ENCODE peak calls at places on chromosomes 16 and 17, in five cellular contexts. P is heart left ventricle, X is mucosa of descending colon, L is MM.1S, M is thoracic aorta. K is an unnamed sample.
A peak's percentile ranks its signal among the peaks of the same experiment; 100 is the strongest.

GRCh38 chr17:35373532-35373983 is at the start of gene SLFN11:
- DNase-seq in X (peak; percentile 73), M (peak; percentile 63), L (peak; percentile 85), P (peak; percentile 92), K (peak; percentile 78)

GRCh38 chr17:47847341-47848197 is 3.4 kb downstream of the SP6 start:
- DNase-seq in X (no peak), L (peak; percentile 37), P (no peak), M (no peak), K (no peak)

GRCh38 chr17:78797213-78797612 is 15.1 kb upstream of the CYTH1 start:
- DNase-seq in M (no peak), X (no peak), L (no peak), P (no peak), K (no peak)

GRCh38 chr17:50380369-50381259 is 7.6 kb downstream of the EME1 start:
- DNase-seq in L (no peak), P (no peak), M (no peak), X (no peak), K (no peak)

GRCh38 chr16:86052926-86053325 is 154.0 kb downstream of the IRF8 start:
- DNase-seq in P (no peak), M (no peak), X (no peak), L (no peak), K (no peak)

GRCh38 chr17:40022961-40023541 is 7.8 kb downstream of the CSF3 start:
- DNase-seq in M (no peak), L (no peak), P (no peak), X (peak; percentile 74), K (no peak)

GRCh38 chr17:68425979-68426378 is 31.3 kb downstream of the WIPI1 start:
- DNase-seq in X (no peak), P (no peak), L (no peak), M (no peak), K (no peak)

GRCh38 chr17:76556759-76557367 is 17.0 kb downstream of the PRCD start:
- DNase-seq in X (peak; percentile 67), M (no peak), L (peak; percentile 43), P (no peak), K (peak; percentile 51)

GRCh38 chr16:55662641-55663040 is 6.9 kb downstream of the SLC6A2 start:
- DNase-seq in L (no peak), P (no peak), X (no peak), M (no peak), K (no peak)

GRCh38 chr16:81745704-81746558 is 33.2 kb upstream of the PLCG2 start:
- DNase-seq in M (no peak), P (peak; percentile 82), X (peak; percentile 81), L (peak; percentile 63), K (peak; percentile 81)

GRCh38 chr17:13266596-13266995 is 248.8 kb upstream of the ELAC2 start:
- DNase-seq in L (no peak), M (no peak), X (no peak), P (no peak), K (no peak)

GRCh38 chr17:65727832-65728231 is 166.4 kb upstream of the AXIN2 start:
- DNase-seq in M (no peak), P (no peak), L (no peak), X (no peak), K (no peak)

GRCh38 chr16:28548306-28548802 is 5.4 kb upstream of the SGF29 start:
- DNase-seq in M (no peak), P (no peak), X (no peak), L (no peak), K (no peak)

GRCh38 chr16:28553776-28554633 is at the start of gene SGF29:
- DNase-seq in P (peak; percentile 95), M (peak; percentile 73), L (peak; percentile 93), X (peak; percentile 93), K (peak; percentile 92)

GRCh38 chr16:28546626-28547025 is 7.1 kb upstream of the SGF29 start:
- DNase-seq in L (no peak), M (no peak), X (no peak), P (no peak), K (no peak)

GRCh38 chr16:28544998-28545397 is 6.2 kb upstream of the NUPR1 start:
- DNase-seq in M (no peak), P (no peak), X (no peak), L (no peak), K (no peak)

DNA sequence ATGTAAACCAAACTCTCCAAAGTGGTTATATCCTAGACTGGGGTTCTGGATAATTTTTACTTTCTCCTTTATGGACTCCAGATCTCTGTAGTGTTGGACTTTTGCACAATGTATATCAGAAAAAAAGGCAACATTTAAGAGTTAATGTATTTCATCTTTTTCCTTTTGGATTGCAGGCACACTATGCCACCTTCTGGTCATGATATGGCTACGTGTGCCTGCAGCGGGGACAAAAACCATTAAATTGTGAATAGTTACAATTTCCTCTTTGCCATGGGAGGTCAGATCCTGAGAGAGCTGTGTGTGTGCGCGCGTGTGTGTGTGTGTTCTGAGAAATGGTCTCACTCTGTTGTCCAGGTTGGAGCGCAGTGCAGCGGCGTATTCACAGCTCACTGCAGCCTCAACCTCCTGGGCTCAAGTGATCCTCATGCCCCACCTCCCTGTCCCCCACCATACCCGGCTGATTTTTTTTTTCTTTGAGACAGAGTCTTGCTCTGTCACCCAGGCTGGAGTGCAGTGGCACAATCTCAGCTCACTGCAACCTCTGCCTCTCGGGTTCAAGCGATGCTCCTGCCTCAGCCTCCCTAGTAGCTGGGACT is 4.3 kb upstream of the SGF29 start:
- DNase-seq in X (no peak), P (no peak), M (no peak), L (peak; percentile 41), K (no peak)
- TF ChIP-seq CTCF in X (no peak), P (peak; percentile 33), M (peak; percentile 38), L (peak; percentile 46), K (peak; percentile 58)

DNA sequence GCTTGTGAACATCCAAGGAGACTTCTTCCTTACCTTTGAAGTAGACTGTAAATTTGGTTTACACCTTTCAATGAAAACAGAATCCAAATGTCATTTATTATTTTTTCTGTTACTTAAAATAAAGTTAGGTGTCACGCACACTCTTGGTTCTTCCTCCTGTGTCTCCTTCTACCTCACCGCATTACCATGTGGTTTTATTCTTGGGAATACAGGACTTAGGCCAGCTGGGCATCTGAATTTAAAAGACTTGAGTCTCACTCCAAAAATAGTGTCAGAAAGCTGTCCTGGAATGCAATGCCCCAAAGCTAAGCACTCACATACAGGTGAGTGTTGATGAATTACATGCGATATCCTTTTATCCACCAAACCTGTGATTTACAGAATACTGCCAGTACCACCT is 66.4 kb downstream of the MAF start:
- DNase-seq in L (no peak), M (no peak), P (no peak), X (no peak), K (no peak)
- H3K36me3 ChIP-seq in L (no peaks in the 10 kb centered on the region), M (no peaks in the 10 kb centered on the region), P (no peaks in the 10 kb centered on the region), X (no peaks in the 10 kb centered on the region), K (no peaks in the 10 kb centered on the region)

GRCh38 chr17:45895304-45895968 is 1.1 kb downstream of the MAPT start:
- DNase-seq in M (no peak), P (no peak), X (peak; percentile 40), L (no peak), K (no peak)
- H3K4me3 ChIP-seq in M (peak overlapping the region; percentile 99), P (peak overlapping the region; percentile 95), X (no peak overlapping the region), L (peak overlapping the region; percentile 75), K (peak overlapping the region; percentile 15)

DNA sequence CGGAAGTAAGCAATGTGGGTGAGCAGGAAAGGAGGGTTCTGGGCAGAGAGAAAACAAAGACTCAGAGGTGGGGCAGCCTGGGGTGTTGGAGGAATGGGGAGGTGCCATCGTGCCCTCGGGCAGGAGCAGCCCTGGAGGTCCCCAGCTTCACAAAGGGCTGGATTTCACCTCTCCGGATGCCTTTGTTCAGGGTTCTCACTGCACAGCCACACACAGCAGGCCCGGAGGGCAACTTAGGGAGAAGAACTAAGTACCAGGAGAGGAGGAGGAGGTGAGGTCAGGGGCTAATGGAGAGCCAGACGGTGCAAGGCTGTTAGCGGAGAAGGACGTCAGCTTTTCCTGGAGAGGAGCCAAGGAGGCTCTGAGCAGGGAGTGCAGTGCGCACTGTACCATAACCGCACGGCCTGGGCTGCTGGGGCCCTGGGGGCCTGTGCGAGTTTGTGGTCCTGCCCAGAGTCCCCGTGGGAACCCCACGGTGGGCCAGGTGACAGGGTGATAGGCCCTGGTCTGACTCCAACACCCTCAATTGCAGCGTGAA is 9.3 kb downstream of the ARRB2 start:
- DNase-seq in P (no peak), L (no peak), M (no peak), X (no peak), K (no peak)
- TF ChIP-seq CTCF in P (no peak), L (no peak), M (no peak), X (no peak), K (no peak)

DNA sequence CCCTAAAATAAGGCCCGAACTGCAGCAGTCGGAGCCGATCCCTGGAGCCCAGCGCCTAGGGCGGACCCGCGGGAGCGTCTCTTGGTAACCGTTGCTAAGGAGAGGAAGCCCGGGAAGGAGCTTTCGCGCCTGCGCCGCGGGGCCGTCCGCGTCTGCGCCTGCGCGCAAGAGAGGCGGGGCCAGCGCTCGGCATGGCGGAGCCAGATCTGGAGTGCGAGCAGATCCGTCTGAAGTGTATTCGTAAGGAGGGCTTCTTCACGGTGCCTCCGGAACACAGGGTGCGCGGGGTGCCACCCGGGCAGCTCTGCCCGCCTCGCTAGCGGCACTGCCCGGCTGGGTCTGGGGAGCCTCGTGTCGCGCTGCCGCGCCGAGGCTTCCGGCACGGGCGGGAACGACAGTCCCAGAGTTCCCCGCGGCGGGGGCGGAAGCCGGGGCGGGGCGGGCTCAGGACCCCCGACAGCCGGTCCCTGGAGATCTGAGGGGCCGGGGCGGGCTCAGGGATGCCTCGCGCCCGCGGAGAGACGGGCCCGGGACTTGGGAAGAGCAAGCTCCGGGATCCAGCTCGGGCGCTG is at the start of gene CDK10:
- DNase-seq in L (peak; percentile 74), M (peak; percentile 45), P (peak; percentile 91), X (peak; percentile 96), K (peak; percentile 91)
- H3K36me3 ChIP-seq in L (no peaks in the 10 kb centered on the region), M (peaks cover 5% of the 10 kb centered on the region), P (peaks cover 4% of the 10 kb centered on the region), X (no peaks in the 10 kb centered on the region), K (no peaks in the 10 kb centered on the region)

GRCh38 chr17:57861737-57862409 is 12.0 kb upstream of the MRPS23 start:
- DNase-seq in M (peak; percentile 41), P (peak; percentile 81), L (no peak), X (peak; percentile 78), K (peak; percentile 66)
- H3K4me3 ChIP-seq in M (peak overlapping the region; percentile 74), P (peak overlapping the region; percentile 57), L (no peak overlapping the region), X (peak overlapping the region; percentile 11), K (peak overlapping the region; percentile 18)

DNA sequence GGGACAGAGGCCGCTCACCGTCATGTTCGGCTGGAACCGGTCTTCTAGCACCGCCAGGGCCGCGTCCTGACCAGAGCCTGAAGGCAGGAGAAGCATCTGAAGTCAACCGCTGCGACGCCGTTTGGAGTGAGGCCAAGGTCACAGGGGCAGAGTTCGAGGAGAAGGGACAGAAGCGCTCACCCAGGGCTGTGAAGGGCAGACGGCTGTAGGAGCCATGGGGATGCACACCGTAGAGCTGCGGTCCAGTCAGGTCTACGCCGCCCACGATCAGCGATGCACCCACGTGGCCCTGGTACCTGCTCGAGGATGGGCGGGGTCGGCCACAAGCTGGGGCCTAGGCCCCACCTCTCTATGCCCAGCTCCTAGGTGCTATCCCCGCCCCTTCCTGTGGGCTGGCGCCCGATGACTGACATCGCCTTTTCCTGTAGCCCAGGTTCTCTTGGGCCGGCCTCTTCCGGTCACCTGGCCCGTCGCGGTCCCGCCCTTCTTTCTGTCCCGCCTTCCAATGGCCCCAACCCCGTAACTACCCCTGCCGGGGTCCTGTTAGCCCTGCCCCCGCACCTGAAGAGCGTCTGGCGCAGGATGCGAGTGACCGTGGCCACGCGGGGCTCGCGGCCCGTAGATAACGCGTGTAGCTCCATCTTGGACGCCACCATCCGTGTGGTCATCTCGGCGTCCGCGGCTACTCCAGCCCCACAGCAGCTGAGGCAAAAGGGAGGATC is 1.1 kb downstream of the PSMB10 start:
- DNase-seq in X (peak; percentile 97), M (peak; percentile 85), P (peak; percentile 95), L (peak; percentile 99), K (peak; percentile 97)
- TF ChIP-seq CTCF in X (no peak), M (peak; percentile 10), P (no peak), L (no peak), K (no peak)